ENCODE peak calls at places on chromosomes 6 and 20, in ten cellular contexts. U is breast epithelium, L is IMR-90, G is NB4, Y is prostate gland, P is HCT116, W is ovary, J is spleen, C is A549, O is heart left ventricle. K is an unnamed sample.

GRCh38 chr6:163720005-163720404 is 305.5 kb downstream of the QKI start:
- DNase-seq in U (no peak), L (no peak), G (no peak), Y (no peak), P (no peak), W (no peak), J (no peak), C (no peak), O (no peak), K (no peak)

GRCh38 chr6:150633466-150633795 is 33.7 kb downstream of the PLEKHG1 start:
- DNase-seq in U (no peak), L (no peak), G (no peak), Y (no peak), P (no peak), W (no peak), J (no peak), C (no peak), O (no peak), K (no peak)

GRCh38 chr20:57370316-57370715 is 19.3 kb downstream of the RAE1 start:
- DNase-seq in U (no peak), L (no peak), G (no peak), Y (no peak), P (no peak), W (no peak), J (no peak), C (no peak), O (no peak), K (no peak)

GRCh38 chr20:44717986-44718385 is 2.8 kb downstream of the CCN5 start:
- DNase-seq in U (no peak), L (no peak), G (no peak), Y (no peak), P (no peak), W (no peak), J (no peak), C (peak; percentile 62), O (no peak), K (no peak)

GRCh38 chr6:112027942-112028674 is 25.8 kb upstream of the CCN6 start:
- DNase-seq in U (no peak), L (no peak), G (peak; percentile 58), Y (no peak), P (no peak), W (no peak), J (no peak), C (no peak), O (no peak), K (no peak)

GRCh38 chr6:6969761-6970223 is 138.0 kb upstream of the RREB1 start:
- DNase-seq in U (no peak), L (no peak), G (no peak), Y (peak; percentile 5), P (peak; percentile 84), W (no peak), J (no peak), C (no peak), O (no peak), K (no peak)

GRCh38 chr20:18001131-18001921 is 32.5 kb downstream of the MGME1 start:
- DNase-seq in U (peak; percentile 90), L (peak; percentile 69), G (no peak), Y (peak; percentile 89), P (no peak), W (peak; percentile 65), J (no peak), C (no peak), O (peak; percentile 70), K (peak; percentile 71)

GRCh38 chr20:37392441-37393195 is 46.7 kb downstream of the SRC start:
- DNase-seq in U (no peak), L (no peak), G (peak; percentile 67), Y (no peak), P (no peak), W (no peak), J (peak; percentile 51), C (no peak), O (no peak), K (no peak)

GRCh38 chr6:82283771-82284420 is 36.4 kb upstream of the IBTK start:
- DNase-seq in U (no peak), L (no peak), G (no peak), Y (no peak), P (no peak), W (no peak), J (no peak), C (no peak), O (no peak), K (no peak)

GRCh38 chr6:21091411-21091810 is 502.1 kb upstream of the SOX4 start:
- DNase-seq in U (no peak), L (no peak), G (no peak), Y (no peak), P (no peak), W (no peak), J (no peak), C (no peak), O (no peak), K (no peak)

GRCh38 chr20:56414842-56415765 is 3.0 kb downstream of the CASS4 start:
- DNase-seq in U (no peak), L (peak; percentile 97), G (no peak), Y (no peak), P (no peak), W (no peak), J (no peak), C (no peak), O (no peak), K (no peak)

GRCh38 chr20:11676618-11677289 is 240.9 kb upstream of the BTBD3 start:
- DNase-seq in U (no peak), L (peak; percentile 42), G (peak; percentile 62), Y (no peak), P (peak; percentile 6), W (no peak), J (no peak), C (peak; percentile 68), O (peak; percentile 26), K (peak; percentile 36)

GRCh38 chr6:151620179-151620578 is 126.4 kb downstream of the CCDC170 start:
- DNase-seq in U (no peak), L (no peak), G (no peak), Y (no peak), P (no peak), W (no peak), J (no peak), C (no peak), O (no peak), K (no peak)

GRCh38 chr6:129015721-129016120 is 132.8 kb downstream of the LAMA2 start:
- DNase-seq in U (no peak), L (no peak), G (no peak), Y (no peak), P (no peak), W (no peak), J (no peak), C (no peak), O (no peak), K (no peak)

DNA sequence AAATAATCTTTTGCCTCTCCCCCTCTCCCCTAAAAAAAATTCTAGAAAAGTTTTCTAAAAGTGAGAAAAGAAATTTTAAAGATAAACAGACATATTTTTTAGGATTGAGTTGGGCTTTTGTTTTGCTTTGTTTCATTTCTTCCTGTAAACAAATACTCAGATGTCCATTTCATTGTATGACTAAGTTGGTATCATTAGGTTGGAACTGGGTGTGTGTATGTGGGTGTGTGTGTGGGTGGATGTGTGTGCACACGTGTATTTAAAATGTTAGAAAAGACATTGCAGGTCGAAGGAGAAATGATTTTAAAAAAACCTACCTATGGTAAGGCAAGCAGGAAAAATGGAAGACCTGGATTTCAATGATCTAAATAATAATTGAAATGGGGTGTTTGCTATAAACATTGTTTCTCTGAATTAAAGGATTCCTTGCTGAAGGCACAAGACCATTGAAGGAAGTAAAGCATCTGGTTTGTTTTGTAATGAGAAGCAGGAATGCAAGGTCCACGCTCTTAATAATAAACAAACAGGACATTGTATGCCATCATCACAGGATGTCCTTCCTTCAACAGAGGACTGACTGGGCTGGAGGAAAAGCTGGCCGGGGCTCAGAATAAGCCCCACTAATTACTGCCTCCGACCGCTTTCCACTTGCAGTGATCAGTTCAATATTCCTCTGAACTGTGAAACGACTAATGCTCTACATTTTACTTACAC is 1.0 kb upstream of the PRDM1 start:
- DNase-seq in U (no peak), L (peak; percentile 68), G (peak; percentile 19), Y (no peak), P (no peak), W (no peak), J (no peak), C (no peak), O (no peak), K (no peak)
- H3K4me3 ChIP-seq in U (no peak overlapping the region), L (peak overlapping the region; percentile 85), G (peak overlapping the region; percentile 60), Y (peak overlapping the region; percentile 41), P (peak overlapping the region; percentile 57), W (peak overlapping the region; percentile 51), J (no peak overlapping the region), C (peak overlapping the region; percentile 67), O (peak overlapping the region; percentile 63), K (no peak overlapping the region)

DNA sequence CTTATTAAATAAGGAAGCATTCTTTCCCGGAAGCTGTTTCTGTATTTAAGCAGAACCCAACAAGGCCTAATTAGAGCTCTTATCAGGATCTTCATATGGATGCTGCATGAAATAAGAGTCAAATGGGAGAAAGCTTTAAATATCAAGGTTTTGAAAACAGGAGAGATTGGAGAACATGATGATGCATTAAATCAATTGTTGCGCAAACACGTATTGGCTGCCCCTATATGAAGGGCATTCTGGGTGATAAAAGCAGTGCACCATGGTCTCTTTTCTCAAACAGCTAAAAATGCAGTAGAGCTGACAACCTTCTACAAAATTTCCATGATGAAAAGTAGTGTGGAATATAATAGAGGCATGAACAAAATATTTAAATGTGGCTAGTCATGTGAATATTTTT is 98.9 kb downstream of the TBXT start:
- DNase-seq in U (no peak), L (no peak), G (no peak), Y (no peak), P (no peak), W (no peak), J (no peak), C (no peak), O (no peak), K (no peak)
- TF ChIP-seq POLR2A in U (no peak), L (no peak), G (no peak), Y (no peak), P (no peak), W (no peak), J (no peak), C (no peak), O (no peak), K (no peak)

GRCh38 chr6:168301648-168302398 is 17.8 kb downstream of the DACT2 start:
- DNase-seq in U (no peak), L (no peak), G (no peak), Y (no peak), P (no peak), W (no peak), J (peak; percentile 50), C (peak; percentile 16), O (no peak), K (no peak)
- H3K4me3 ChIP-seq in U (no peak overlapping the region), L (no peak overlapping the region), G (no peak overlapping the region), Y (no peak overlapping the region), P (no peak overlapping the region), W (no peak overlapping the region), J (no peak overlapping the region), C (peak overlapping the region; percentile 15), O (no peak overlapping the region), K (no peak overlapping the region)

DNA sequence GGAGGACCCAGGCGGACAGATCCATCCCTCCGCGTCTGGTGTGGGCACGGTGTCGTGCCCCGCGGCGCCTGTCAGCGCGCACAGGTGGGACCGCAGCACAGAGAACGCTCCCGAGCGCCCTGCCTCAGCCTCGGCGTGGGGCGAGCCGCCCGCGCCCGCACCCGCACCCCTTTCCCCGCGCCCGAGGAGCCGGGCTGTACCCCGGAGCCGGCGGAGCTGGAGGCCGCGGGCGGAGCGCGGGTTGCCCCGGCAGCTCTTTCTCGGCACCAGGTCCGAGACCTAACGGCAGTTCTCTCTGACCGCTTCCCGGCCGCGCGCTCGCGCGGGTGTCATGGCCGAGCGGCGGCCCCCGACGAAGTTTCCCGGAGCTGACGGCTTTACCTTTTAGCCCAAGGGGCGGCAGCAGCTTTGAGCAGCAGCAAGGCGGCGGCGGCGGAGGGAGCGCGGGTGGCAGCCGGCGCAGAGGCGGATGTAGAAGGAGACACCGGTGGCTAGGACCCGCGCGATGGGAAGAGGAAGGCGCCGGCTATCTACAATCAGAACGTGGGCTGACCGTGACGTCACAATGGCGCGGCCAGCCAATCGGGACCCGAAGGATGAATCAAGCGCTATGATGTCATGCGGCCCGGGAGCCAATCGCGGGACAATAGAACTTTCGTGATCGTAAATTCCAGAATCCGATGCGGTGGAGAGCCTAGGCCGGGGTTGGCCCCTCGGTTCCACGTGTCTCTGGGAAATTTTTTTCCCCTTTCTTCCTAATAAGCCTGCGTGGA is at the start of gene ELOVL5:
- DNase-seq in U (peak; percentile 98), L (peak; percentile 98), G (peak; percentile 97), Y (peak; percentile 99), P (peak; percentile 94), W (peak; percentile 99), J (peak; percentile 98), C (peak; percentile 81), O (peak; percentile 98), K (peak; percentile 100)
- TF ChIP-seq POLR2A in U (peak; percentile 52), L (peak; percentile 84), G (peak; percentile 38), Y (peak; percentile 88), P (peak; percentile 21), W (peak; percentile 91), J (peak; percentile 90), C (peak; percentile 67), O (peak; percentile 34), K (peak; percentile 93)

K was measured in adrenal gland.